ENCODE peak calls at places on chromosomes 5 and 9, in six cellular contexts. One of them, this sample, is unnamed.

GRCh38 chr5:11897831-11898230 is 6.4 kb downstream of the CTNND2 start:
- DNase-seq in choroid plexus epithelial cell: no peak
- DNase-seq in transverse colon: no peak
- DNase-seq in coronary artery: no peak
- DNase-seq in prostate gland: no peak
- DNase-seq in tibial nerve: no peak
- DNase-seq in this sample: no peak

GRCh38 chr9:84277646-84278045 is 62.9 kb downstream of the SLC28A3 start:
- DNase-seq in tibial nerve: no peak
- DNase-seq in transverse colon: no peak
- DNase-seq in prostate gland: no peak
- DNase-seq in coronary artery: no peak
- DNase-seq in choroid plexus epithelial cell: no peak
- DNase-seq in this sample: peak; percentile 36

GRCh38 chr5:135386886-135387628 is 12.0 kb downstream of the MACROH2A1 start:
- DNase-seq in transverse colon: peak; percentile 70
- DNase-seq in coronary artery: no peak
- DNase-seq in choroid plexus epithelial cell: peak; percentile 97
- DNase-seq in prostate gland: no peak
- DNase-seq in tibial nerve: peak; percentile 59
- DNase-seq in this sample: no peak

GRCh38 chr5:132103380-132103951 is 29.9 kb downstream of the CSF2 start:
- DNase-seq in coronary artery: peak; percentile 86
- DNase-seq in transverse colon: peak; percentile 57
- DNase-seq in choroid plexus epithelial cell: peak; percentile 90
- DNase-seq in prostate gland: no peak
- DNase-seq in tibial nerve: peak; percentile 49
- DNase-seq in this sample: peak; percentile 71

GRCh38 chr9:36802171-36802920 is 229.7 kb downstream of the MELK start:
- DNase-seq in prostate gland: no peak
- DNase-seq in tibial nerve: peak; percentile 12
- DNase-seq in choroid plexus epithelial cell: peak; percentile 65
- DNase-seq in coronary artery: no peak
- DNase-seq in transverse colon: no peak
- DNase-seq in this sample: no peak

GRCh38 chr9:93303258-93303771 is 119.4 kb downstream of the WNK2 start:
- DNase-seq in coronary artery: peak; percentile 54
- DNase-seq in transverse colon: no peak
- DNase-seq in prostate gland: no peak
- DNase-seq in tibial nerve: no peak
- DNase-seq in choroid plexus epithelial cell: no peak
- DNase-seq in this sample: no peak

GRCh38 chr5:169778622-169779596 is 141.8 kb downstream of the DOCK2 start:
- DNase-seq in transverse colon: no peak
- DNase-seq in choroid plexus epithelial cell: no peak
- DNase-seq in prostate gland: no peak
- DNase-seq in tibial nerve: no peak
- DNase-seq in coronary artery: no peak
- DNase-seq in this sample: no peak

GRCh38 chr5:172901788-172902496 is 57.3 kb upstream of the RPL26L1 start:
- DNase-seq in tibial nerve: no peak
- DNase-seq in choroid plexus epithelial cell: peak; percentile 92
- DNase-seq in coronary artery: no peak
- DNase-seq in prostate gland: no peak
- DNase-seq in transverse colon: no peak
- DNase-seq in this sample: peak; percentile 68

GRCh38 chr9:108903437-108904103 is 30.4 kb downstream of the ELP1 start:
- DNase-seq in tibial nerve: no peak
- DNase-seq in transverse colon: no peak
- DNase-seq in prostate gland: no peak
- DNase-seq in choroid plexus epithelial cell: peak; percentile 40
- DNase-seq in coronary artery: no peak
- DNase-seq in this sample: no peak

GRCh38 chr5:177111720-177112394 is 21.7 kb upstream of the NSD1 start:
- DNase-seq in tibial nerve: peak; percentile 70
- DNase-seq in transverse colon: peak; percentile 60
- DNase-seq in choroid plexus epithelial cell: peak; percentile 52
- DNase-seq in coronary artery: peak; percentile 72
- DNase-seq in prostate gland: no peak
- DNase-seq in this sample: peak; percentile 44

GRCh38 chr5:110386782-110387181 is 339.7 kb downstream of the TMEM232 start:
- DNase-seq in coronary artery: no peak
- DNase-seq in tibial nerve: no peak
- DNase-seq in choroid plexus epithelial cell: peak; percentile 74
- DNase-seq in prostate gland: no peak
- DNase-seq in transverse colon: no peak
- DNase-seq in this sample: no peak

GRCh38 chr9:36163049-36163839 is 5.9 kb upstream of the CCIN start:
- DNase-seq in coronary artery: no peak
- DNase-seq in prostate gland: no peak
- DNase-seq in transverse colon: no peak
- DNase-seq in tibial nerve: no peak
- DNase-seq in choroid plexus epithelial cell: peak; percentile 86
- DNase-seq in this sample: no peak

DNA sequence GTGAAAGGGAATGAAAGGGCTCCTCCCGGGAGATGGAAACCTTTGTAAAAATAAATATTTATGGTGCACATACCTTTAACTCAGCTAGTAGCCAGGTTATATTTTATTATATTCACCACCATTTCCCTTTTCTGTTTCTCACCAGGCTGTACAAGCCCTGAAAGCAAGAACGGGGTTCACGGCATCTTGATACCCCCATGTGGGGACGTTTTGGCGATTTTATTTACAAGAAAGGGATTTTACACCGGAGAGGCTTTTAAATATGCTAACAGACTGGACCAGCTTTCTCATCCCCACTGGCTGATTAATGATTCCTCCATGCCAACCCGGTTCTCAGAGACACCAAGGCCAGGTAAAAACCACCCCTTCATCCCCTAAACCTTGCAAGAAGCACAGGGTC is 19.2 kb downstream of the IL12B start:
- DNase-seq in transverse colon: no peak
- DNase-seq in choroid plexus epithelial cell: no peak
- DNase-seq in prostate gland: no peak
- DNase-seq in coronary artery: no peak
- DNase-seq in tibial nerve: no peak
- DNase-seq in this sample: no peak
- H3K4me3 ChIP-seq in transverse colon: peak overlapping the region; percentile 6
- H3K4me3 ChIP-seq in choroid plexus epithelial cell: no peak overlapping the region
- H3K4me3 ChIP-seq in prostate gland: no peak overlapping the region
- H3K4me3 ChIP-seq in coronary artery: no peak overlapping the region
- H3K4me3 ChIP-seq in tibial nerve: no peak overlapping the region
- H3K4me3 ChIP-seq in this sample: no peak overlapping the region

GRCh38 chr5:55102345-55102744 is at the start of gene GZMA:
- DNase-seq in transverse colon: no peak
- DNase-seq in choroid plexus epithelial cell: no peak
- DNase-seq in tibial nerve: no peak
- DNase-seq in coronary artery: no peak
- DNase-seq in prostate gland: no peak
- DNase-seq in this sample: no peak
- H3K4me3 ChIP-seq in transverse colon: no peak within 1 kb of the TSS
- H3K4me3 ChIP-seq in choroid plexus epithelial cell: no peak within 1 kb of the TSS
- H3K4me3 ChIP-seq in tibial nerve: no peak within 1 kb of the TSS
- H3K4me3 ChIP-seq in coronary artery: no peak within 1 kb of the TSS
- H3K4me3 ChIP-seq in prostate gland: no peak within 1 kb of the TSS
- H3K4me3 ChIP-seq in this sample: peak within 1 kb of the TSS; percentile 1

GRCh38 chr5:51396797-51397196 is 13.5 kb downstream of the ISL1 start:
- DNase-seq in transverse colon: no peak
- DNase-seq in tibial nerve: no peak
- DNase-seq in prostate gland: no peak
- DNase-seq in coronary artery: no peak
- DNase-seq in choroid plexus epithelial cell: no peak
- DNase-seq in this sample: no peak

GRCh38 chr5:51395666-51396356 is 12.6 kb downstream of the ISL1 start:
- DNase-seq in transverse colon: no peak
- DNase-seq in tibial nerve: no peak
- DNase-seq in choroid plexus epithelial cell: no peak
- DNase-seq in prostate gland: no peak
- DNase-seq in coronary artery: no peak
- DNase-seq in this sample: no peak

GRCh38 chr5:51399636-51399993 is 16.4 kb downstream of the ISL1 start:
- DNase-seq in choroid plexus epithelial cell: no peak
- DNase-seq in tibial nerve: no peak
- DNase-seq in transverse colon: no peak
- DNase-seq in prostate gland: no peak
- DNase-seq in coronary artery: no peak
- DNase-seq in this sample: no peak

GRCh38 chr5:51397996-51398395 is 14.7 kb downstream of the ISL1 start:
- DNase-seq in choroid plexus epithelial cell: no peak
- DNase-seq in prostate gland: no peak
- DNase-seq in tibial nerve: no peak
- DNase-seq in coronary artery: no peak
- DNase-seq in transverse colon: no peak
- DNase-seq in this sample: no peak

DNA sequence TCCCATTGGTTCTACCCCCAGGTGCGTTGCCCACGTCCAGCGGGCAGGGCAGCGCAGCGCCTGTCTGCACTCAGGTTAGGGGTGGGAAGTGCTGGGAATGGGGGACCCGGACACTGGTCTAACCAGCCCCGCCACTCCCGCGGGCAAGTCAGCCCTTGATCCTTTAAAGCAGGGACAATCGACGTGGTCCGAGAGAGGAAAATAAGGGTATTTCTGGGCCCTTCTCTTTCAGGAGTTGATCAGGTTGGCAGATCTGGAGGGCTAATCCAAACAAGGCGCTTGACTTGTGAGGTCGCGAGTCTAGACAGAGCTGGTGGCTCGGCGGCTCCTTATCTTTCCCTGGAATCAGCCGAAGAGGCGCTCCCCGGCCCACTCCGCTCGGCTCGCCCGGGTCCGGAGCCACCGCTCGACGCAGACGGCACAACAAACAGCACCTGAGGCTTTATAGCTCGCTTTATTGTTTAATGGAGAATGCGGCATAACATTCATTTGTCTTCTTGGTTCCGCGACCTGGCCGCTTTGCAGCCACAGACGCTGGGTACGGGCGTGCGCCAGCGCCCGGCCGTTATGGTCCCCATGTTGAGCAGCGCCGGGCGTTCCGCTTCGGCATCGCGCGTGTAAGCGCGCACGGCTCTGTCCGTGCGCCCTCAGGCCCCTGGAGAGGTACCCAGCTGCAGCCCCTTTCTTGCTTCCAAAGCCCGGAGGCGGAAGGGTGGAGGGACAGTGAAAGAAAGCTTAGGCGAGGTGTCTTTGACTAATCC is 15.8 kb downstream of the ISL1 start:
- DNase-seq in transverse colon: no peak
- DNase-seq in tibial nerve: no peak
- DNase-seq in prostate gland: no peak
- DNase-seq in choroid plexus epithelial cell: no peak
- DNase-seq in coronary artery: no peak
- DNase-seq in this sample: peak; percentile 66
- H3K4me3 ChIP-seq in transverse colon: no peak overlapping the region
- H3K4me3 ChIP-seq in tibial nerve: no peak overlapping the region
- H3K4me3 ChIP-seq in prostate gland: peak overlapping the region; percentile 5
- H3K4me3 ChIP-seq in choroid plexus epithelial cell: no peak overlapping the region
- H3K4me3 ChIP-seq in coronary artery: no peak overlapping the region
- H3K4me3 ChIP-seq in this sample: no peak overlapping the region

DNA sequence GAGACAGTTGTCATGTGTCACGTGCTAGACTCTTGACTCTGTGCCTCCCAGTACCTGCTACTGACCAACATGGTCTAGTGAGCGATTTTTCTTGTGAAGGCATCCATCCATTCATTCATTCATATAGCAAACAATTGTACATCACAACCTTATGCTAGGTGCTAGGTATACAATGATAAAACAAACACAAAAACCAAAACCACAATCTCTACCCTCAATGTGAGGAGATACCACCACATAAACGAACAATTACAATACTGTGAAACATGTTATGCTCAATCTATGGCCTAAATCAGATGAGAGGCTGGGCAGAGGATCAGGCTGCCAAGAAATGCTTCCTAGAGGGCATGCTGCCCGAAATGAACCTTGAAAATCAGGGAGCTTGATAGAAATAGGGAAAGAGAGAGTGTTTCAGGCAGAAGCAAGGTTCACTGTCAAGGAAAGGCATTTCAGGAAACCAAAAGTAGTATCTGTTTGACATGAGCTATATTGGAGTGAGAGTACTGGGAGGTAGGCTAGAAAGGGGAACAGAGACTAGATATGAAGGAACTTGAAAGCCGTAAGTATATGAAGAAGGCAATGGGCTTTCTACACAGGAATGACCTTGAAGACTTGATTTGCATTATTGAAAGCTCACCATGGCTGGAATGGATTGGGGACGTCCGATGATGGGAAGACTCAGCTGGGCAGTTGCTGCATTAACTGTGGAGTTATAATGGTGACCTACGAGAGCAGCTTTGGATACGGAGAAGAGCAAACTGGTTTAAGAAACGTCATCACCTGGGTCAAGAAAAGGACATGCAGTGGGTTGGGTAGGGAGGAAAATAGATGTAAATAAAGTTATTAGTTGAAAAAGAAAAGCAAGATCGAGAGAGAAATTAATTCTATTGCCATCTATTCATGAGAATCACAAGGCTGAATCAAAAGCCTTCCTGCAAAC is 90.1 kb downstream of the THBS4 start:
- DNase-seq in coronary artery: no peak
- DNase-seq in prostate gland: no peak
- DNase-seq in transverse colon: no peak
- DNase-seq in tibial nerve: no peak
- DNase-seq in choroid plexus epithelial cell: no peak
- DNase-seq in this sample: no peak
- H3K4me3 ChIP-seq in coronary artery: no peak overlapping the region
- H3K4me3 ChIP-seq in prostate gland: no peak overlapping the region
- H3K4me3 ChIP-seq in transverse colon: no peak overlapping the region
- H3K4me3 ChIP-seq in tibial nerve: no peak overlapping the region
- H3K4me3 ChIP-seq in choroid plexus epithelial cell: no peak overlapping the region
- H3K4me3 ChIP-seq in this sample: no peak overlapping the region

This sample was measured in left lung.